ENCODE peak calls at places on chromosomes 2 and 18, in four cellular contexts. Q is GM12878, K is HepG2, J is HCT116. N is an unnamed sample.

GRCh38 chr2:67625671-67626070 is 228.5 kb downstream of the ETAA1 start:
- DNase-seq in Q (no peak), K (no peak), J (no peak), N (no peak)

GRCh38 chr2:178412047-178412446 is 38.9 kb downstream of the PRKRA start:
- DNase-seq in Q (no peak), K (no peak), J (no peak), N (no peak)

GRCh38 chr18:45166341-45167108 is 448.8 kb upstream of the SLC14A2 start:
- DNase-seq in Q (no peak), K (no peak), J (no peak), N (no peak)

GRCh38 chr2:59276033-59276432 is 1034.9 kb upstream of the FANCL start:
- DNase-seq in Q (no peak), K (no peak), J (no peak), N (no peak)

GRCh38 chr2:23563673-23564617 is 179.0 kb downstream of the KLHL29 start:
- DNase-seq in Q (no peak), K (no peak), J (no peak), N (no peak)

GRCh38 chr2:61117534-61117933 is 44.5 kb upstream of the C2orf74 start:
- DNase-seq in Q (peak), K (no peak), J (no peak), N (no peak)

GRCh38 chr2:121771976-121772742 is 16.7 kb downstream of the TSN start:
- DNase-seq in Q (no peak), K (peak), J (no peak), N (no peak)

GRCh38 chr2:216792222-216793001 is 67.5 kb downstream of the TNP1 start:
- DNase-seq in Q (no peak), K (no peak), J (no peak), N (no peak)

GRCh38 chr2:239444626-239445625 is 44.1 kb upstream of the HDAC4 start:
- DNase-seq in Q (no peak), K (peak), J (no peak), N (no peak)

GRCh38 chr18:38019292-38019691 is 453.7 kb upstream of the CELF4 start:
- DNase-seq in Q (no peak), K (no peak), J (no peak), N (no peak)

GRCh38 chr2:29663266-29663665 is 258.1 kb downstream of the ALK start:
- DNase-seq in Q (no peak), K (no peak), J (no peak), N (no peak)

GRCh38 chr2:37890893-37891495 is 34.1 kb upstream of the RMDN2 start:
- DNase-seq in Q (no peak), K (peak), J (peak), N (peak)

GRCh38 chr2:121947681-121948080 is 192.2 kb downstream of the TSN start:
- DNase-seq in Q (no peak), K (no peak), J (no peak), N (no peak)

GRCh38 chr18:37294951-37295350 is 270.6 kb downstream of the CELF4 start:
- DNase-seq in Q (no peak), K (peak), J (no peak), N (peak)

GRCh38 chr2:111117666-111118454 is 2.9 kb upstream of the BCL2L11 start:
- DNase-seq in Q (no peak), K (no peak), J (no peak), N (no peak)

GRCh38 chr2:185990861-185991525 is 252.4 kb downstream of the FSIP2 start:
- DNase-seq in Q (no peak), K (peak), J (no peak), N (peak)

GRCh38 chr18:3603460-3604259 is 153.7 kb downstream of the TGIF1 start:
- DNase-seq in Q (no peak), K (peak), J (peak), N (peak)

GRCh38 chr2:227410191-227410590 is 22.4 kb upstream of the SCYGR1 start:
- DNase-seq in Q (no peak), K (no peak), J (no peak), N (no peak)

GRCh38 chr18:136433-136832 is 21.9 kb upstream of the USP14 start:
- DNase-seq in Q (no peak), K (peak), J (no peak), N (no peak)

GRCh38 chr2:241030333-241030680 is 31.9 kb downstream of the SNED1 start:
- DNase-seq in Q (no peak), K (no peak), J (no peak), N (no peak)

GRCh38 chr2:221529943-221530652 is 42.0 kb downstream of the EPHA4 start:
- DNase-seq in Q (no peak), K (no peak), J (no peak), N (no peak)

GRCh38 chr18:66013976-66014375 is 263.2 kb downstream of the CDH7 start:
- DNase-seq in Q (no peak), K (no peak), J (no peak), N (no peak)

GRCh38 chr2:45882707-45883106 is 231.2 kb downstream of the PRKCE start:
- DNase-seq in Q (no peak), K (no peak), J (no peak), N (no peak)

GRCh38 chr2:64101141-64101591 is 43.1 kb downstream of the PELI1 start:
- DNase-seq in Q (no peak), K (no peak), J (no peak), N (no peak)

GRCh38 chr18:79659733-79660132 is 19.9 kb upstream of the CTDP1 start:
- DNase-seq in Q (no peak), K (no peak), J (no peak), N (no peak)

GRCh38 chr18:72541871-72542690 is 2.1 kb downstream of the CBLN2 start:
- DNase-seq in Q (no peak), K (no peak), J (no peak), N (no peak)

GRCh38 chr18:13548944-13549878 is 177.1 kb downstream of the FAM210A start:
- DNase-seq in Q (no peak), K (no peak), J (no peak), N (no peak)

GRCh38 chr2:157329524-157329923 is 3.9 kb upstream of the ERMN start:
- DNase-seq in Q (no peak), K (no peak), J (no peak), N (no peak)

GRCh38 chr18:9211955-9212354 is 75.4 kb downstream of the ANKRD12 start:
- DNase-seq in Q (no peak), K (no peak), J (no peak), N (no peak)

GRCh38 chr2:236826727-236827126 is 257.1 kb downstream of the ACKR3 start:
- DNase-seq in Q (no peak), K (no peak), J (no peak), N (no peak)

GRCh38 chr2:41194235-41194634 is 742.3 kb upstream of the SLC8A1 start:
- DNase-seq in Q (no peak), K (peak), J (no peak), N (no peak)

GRCh38 chr2:241133436-241133820 is 15.8 kb downstream of the PASK start:
- DNase-seq in Q (no peak), K (no peak), J (no peak), N (no peak)

GRCh38 chr2:28338046-28338753 is 54.5 kb upstream of the FOSL2 start:
- DNase-seq in Q (no peak), K (no peak), J (no peak), N (no peak)

GRCh38 chr2:28951910-28952805 is 28.9 kb upstream of the TOGARAM2 start:
- DNase-seq in Q (no peak), K (peak), J (no peak), N (no peak)

GRCh38 chr2:221943078-221943810 is 355.6 kb downstream of the PAX3 start:
- DNase-seq in Q (no peak), K (no peak), J (no peak), N (no peak)

GRCh38 chr2:63581266-63581961 is 6.9 kb downstream of the WDPCP start:
- DNase-seq in Q (no peak), K (no peak), J (no peak), N (no peak)

GRCh38 chr2:126527836-126528490 is 128.0 kb upstream of the GYPC start:
- DNase-seq in Q (peak), K (peak), J (peak), N (peak)

DNA sequence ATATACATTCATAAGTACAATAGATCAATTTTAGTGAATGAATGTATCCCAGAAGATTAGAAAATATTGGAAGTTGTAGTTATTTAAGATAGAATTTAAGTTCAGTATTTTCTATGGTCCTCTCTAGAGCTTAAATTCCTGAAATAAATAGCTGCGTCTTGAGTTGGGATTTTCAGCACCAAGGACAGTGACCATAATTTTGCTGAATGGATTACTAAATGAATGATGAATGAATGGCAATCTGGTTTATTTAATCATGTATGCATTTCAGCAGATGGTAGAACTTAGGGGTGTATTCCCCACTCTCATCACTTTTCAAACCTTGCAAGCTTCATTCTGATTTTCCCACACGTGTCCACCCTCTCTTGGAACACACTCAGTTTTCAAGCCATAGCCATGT is 362.1 kb upstream of the NXPH2 start:
- DNase-seq in Q (no peak), K (no peak), J (peak), N (peak)
- TF ChIP-seq YY1 in Q (no peak), K (no peak), J (no peak), N (no peak)

DNA sequence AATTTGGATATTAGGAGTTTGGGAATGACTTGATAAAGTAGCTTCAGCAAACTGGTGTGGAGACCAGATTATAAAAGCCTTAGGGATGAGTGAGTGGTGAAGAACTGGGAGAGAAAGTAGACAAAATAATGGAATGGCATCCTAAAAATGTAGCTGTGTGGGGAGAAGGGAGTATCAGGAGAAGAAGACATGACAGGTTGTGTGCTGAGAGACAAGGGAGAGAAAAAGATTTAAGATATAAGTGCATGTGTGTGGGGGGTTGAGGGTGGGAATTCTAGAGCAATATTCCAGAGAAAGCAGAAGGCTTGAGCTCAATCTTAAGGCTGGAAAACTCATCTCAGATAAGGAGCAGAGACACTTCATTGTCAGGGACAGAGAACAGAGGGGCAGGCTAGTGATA is 159.5 kb downstream of the HNMT start:
- DNase-seq in Q (no peak), K (no peak), J (no peak), N (no peak)
- TF ChIP-seq YY1 in Q (no peak), K (no peak), J (no peak), N (no peak)

GRCh38 chr2:231357931-231358330 is 37.6 kb upstream of the B3GNT7 start:
- DNase-seq in Q (no peak), K (no peak), J (no peak), N (no peak)

GRCh38 chr2:231357048-231357447 is 38.5 kb upstream of the B3GNT7 start:
- DNase-seq in Q (no peak), K (no peak), J (no peak), N (no peak)

GRCh38 chr2:231356474-231356849 is 39.0 kb upstream of the B3GNT7 start:
- DNase-seq in Q (no peak), K (no peak), J (no peak), N (no peak)

GRCh38 chr2:231353469-231353868 is 42.0 kb upstream of the B3GNT7 start:
- DNase-seq in Q (no peak), K (no peak), J (no peak), N (no peak)

DNA sequence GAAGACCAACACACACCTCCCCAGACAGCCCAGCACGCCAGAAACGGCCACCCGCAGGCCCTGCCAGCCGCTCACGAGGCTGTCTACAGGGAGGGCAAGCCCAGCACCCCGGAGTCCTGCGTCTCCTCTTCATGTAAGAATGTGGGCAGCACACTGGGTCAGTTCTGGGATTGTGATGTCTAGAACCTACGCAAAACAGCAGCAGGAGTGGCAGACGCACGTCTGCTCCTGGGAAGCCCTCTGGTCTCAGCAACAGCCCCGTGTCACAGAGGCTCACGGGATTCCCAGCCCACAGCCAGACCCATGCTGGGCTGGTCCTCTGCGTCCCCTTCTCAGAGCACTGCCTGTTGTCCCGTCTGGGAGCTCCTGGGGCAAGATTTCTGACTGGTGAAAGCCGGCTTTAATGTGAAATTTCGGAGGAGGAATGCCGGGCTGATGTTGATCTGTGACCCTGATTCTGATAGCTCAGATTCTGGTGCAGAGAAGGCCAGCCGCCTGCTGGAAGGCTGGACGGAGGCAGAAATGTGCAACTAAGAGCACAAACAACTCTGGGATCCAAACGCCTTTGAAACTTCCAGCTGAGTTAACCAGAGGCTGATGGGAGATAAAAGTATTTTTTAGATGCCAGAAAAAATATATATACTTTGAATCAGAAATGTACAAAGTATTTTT is 39.6 kb upstream of the B3GNT7 start:
- DNase-seq in Q (no peak), K (no peak), J (no peak), N (no peak)
- TF ChIP-seq YY1 in Q (no peak), K (no peak), J (no peak), N (no peak)

GRCh38 chr2:54457326-54458023 is 1.3 kb downstream of the SPTBN1 start:
- DNase-seq in Q (no peak), K (peak), J (no peak), N (no peak)
- TF ChIP-seq YY1 in Q (no peak), K (no peak), J (no peak), N (no peak)

GRCh38 chr2:144332356-144333143 is 187.4 kb downstream of the ZEB2 start:
- DNase-seq in Q (no peak), K (peak), J (peak), N (peak)
- TF ChIP-seq YY1 in Q (peak), K (peak), J (no peak), N (no peak)

GRCh38 chr2:104862061-104862941 is 8.4 kb downstream of the POU3F3 start:
- DNase-seq in Q (no peak), K (no peak), J (no peak), N (no peak)
- TF ChIP-seq YY1 in Q (no peak), K (no peak), J (no peak), N (no peak)

GRCh38 chr2:183950673-183951072 is 647.7 kb upstream of the ZNF804A start:
- DNase-seq in Q (no peak), K (no peak), J (no peak), N (no peak)
- TF ChIP-seq YY1 in Q (no peak), K (no peak), J (no peak), N (no peak)

DNA sequence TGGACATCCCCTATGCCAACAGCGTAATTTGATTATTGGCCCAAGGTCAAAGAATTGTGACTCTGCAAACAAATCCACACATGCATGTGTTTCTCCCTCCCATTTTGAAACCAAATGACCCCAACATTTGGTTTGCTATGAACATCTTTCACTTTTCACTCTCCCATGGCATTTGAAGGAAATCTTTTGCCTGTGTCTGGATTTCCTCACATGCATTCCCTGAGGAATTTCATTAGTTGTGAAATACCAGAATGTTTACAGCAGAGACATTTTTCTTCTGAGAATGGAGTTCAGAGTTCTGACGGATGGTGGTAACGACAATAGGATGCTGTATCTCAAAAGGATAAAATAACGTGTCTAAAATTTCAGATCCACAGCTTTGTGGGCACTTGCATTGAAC is 60.3 kb upstream of the LMAN1 start:
- DNase-seq in Q (no peak), K (no peak), J (no peak), N (no peak)
- TF ChIP-seq YY1 in Q (no peak), K (no peak), J (no peak), N (no peak)

GRCh38 chr2:25672500-25673169 is 742 bp downstream of the DTNB start:
- DNase-seq in Q (no peak), K (peak), J (no peak), N (no peak)
- TF ChIP-seq YY1 in Q (no peak), K (no peak), J (no peak), N (no peak)

GRCh38 chr2:30769891-30770462 is 37.3 kb downstream of the CAPN13 start:
- DNase-seq in Q (no peak), K (no peak), J (no peak), N (no peak)
- TF ChIP-seq YY1 in Q (no peak), K (no peak), J (no peak), N (no peak)

N was measured in NT2/D1.